ENCODE peak calls at places on chromosomes 13 and 19, in ten cellular contexts. N is cardiac muscle cell; S is H9; B is hepatocyte; Q is aorta; X is ovary; W is GM23338; Y is PC-3; F is HL-60; Z is CD8-positive, alpha-beta memory T cell. A is an unnamed sample.

GRCh38 chr13:23753523-23753922 is 135.7 kb downstream of the MIPEP start:
- DNase-seq in B (peak; percentile 68), F (no peak), S (no peak), X (no peak), N (no peak), Z (no peak), Q (no peak), Y (peak; percentile 86), W (peak; percentile 31), A (no peak)

GRCh38 chr19:19406878-19407639 is 1.6 kb downstream of the GATAD2A start:
- DNase-seq in X (no peak), F (peak; percentile 67), Z (peak; percentile 40), Q (no peak), W (no peak), S (no peak), N (no peak), Y (peak; percentile 61), B (peak; percentile 72), A (peak; percentile 52)

GRCh38 chr19:14409157-14410053 is 9.7 kb downstream of the DDX39A start:
- DNase-seq in F (no peak), S (no peak), W (no peak), Q (no peak), B (no peak), X (no peak), N (no peak), Z (no peak), Y (no peak), A (no peak)

GRCh38 chr13:95601216-95601615 is 43.3 kb downstream of the DZIP1 start:
- DNase-seq in X (no peak), Z (no peak), Q (no peak), N (no peak), B (no peak), S (no peak), F (no peak), W (no peak), Y (no peak), A (no peak)

GRCh38 chr13:99310382-99311031 is 3.3 kb upstream of the GPR183 start:
- DNase-seq in F (peak; percentile 51), Y (peak; percentile 29), W (no peak), X (no peak), N (no peak), Q (no peak), Z (no peak), S (no peak), B (no peak), A (no peak)

GRCh38 chr13:113224486-113224885 is 15.1 kb downstream of the CUL4A start:
- DNase-seq in Q (no peak), Z (no peak), B (no peak), N (peak; percentile 67), F (no peak), S (no peak), X (no peak), Y (no peak), W (no peak), A (peak; percentile 2)

GRCh38 chr13:29771247-29771646 is 79.2 kb downstream of the UBL3 start:
- DNase-seq in F (no peak), Q (no peak), X (no peak), B (peak; percentile 25), S (no peak), Y (peak; percentile 70), W (peak; percentile 52), N (peak; percentile 8), Z (peak; percentile 51), A (no peak)

GRCh38 chr13:36918246-36919060 is 1.6 kb downstream of the SMAD9 start:
- DNase-seq in F (no peak), Q (no peak), S (no peak), N (peak; percentile 44), Z (no peak), X (no peak), B (no peak), W (peak; percentile 15), Y (no peak), A (peak; percentile 5)

GRCh38 chr19:3099347-3100145 is 5.4 kb downstream of the GNA11 start:
- DNase-seq in Y (no peak), N (no peak), F (no peak), W (no peak), S (no peak), B (no peak), Z (no peak), Q (peak; percentile 61), X (no peak), A (no peak)

GRCh38 chr19:52734340-52734892 is 428 bp downstream of the ZNF611 start:
- DNase-seq in N (peak; percentile 34), Z (no peak), B (peak; percentile 40), S (no peak), W (peak; percentile 39), Y (no peak), Q (peak; percentile 77), F (no peak), X (peak; percentile 61), A (no peak)

GRCh38 chr13:46893820-46894533 is 2.9 kb downstream of the HTR2A start:
- DNase-seq in W (peak; percentile 78), N (peak; percentile 79), F (peak; percentile 39), Q (peak; percentile 93), Y (peak; percentile 56), S (peak; percentile 78), X (peak; percentile 83), Z (peak; percentile 55), B (peak; percentile 87), A (no peak)

GRCh38 chr19:50362656-50363424 is 2.6 kb downstream of the NAPSA start:
- DNase-seq in Z (no peak), B (no peak), X (no peak), Q (peak; percentile 15), Y (no peak), N (peak; percentile 63), W (no peak), F (no peak), S (no peak), A (no peak)

GRCh38 chr19:6357995-6358394 is 3.3 kb upstream of the CLPP start:
- DNase-seq in F (no peak), Y (peak; percentile 55), S (no peak), N (no peak), Q (no peak), X (no peak), Z (no peak), W (no peak), B (no peak), A (no peak)

GRCh38 chr13:110643768-110644421 is 28.6 kb downstream of the NAXD start:
- DNase-seq in X (no peak), Z (no peak), N (no peak), B (no peak), S (peak; percentile 20), F (no peak), Q (no peak), Y (no peak), W (no peak), A (no peak)

GRCh38 chr13:112119192-112120030 is 52.5 kb downstream of the SOX1 start:
- DNase-seq in Y (no peak), S (no peak), B (no peak), Z (no peak), W (no peak), F (no peak), X (no peak), Q (no peak), N (no peak), A (no peak)

GRCh38 chr13:38141792-38142191 is 207.9 kb upstream of the UFM1 start:
- DNase-seq in Q (no peak), X (no peak), Z (no peak), N (no peak), W (no peak), Y (peak; percentile 45), B (no peak), S (no peak), F (no peak), A (peak; percentile 4)

GRCh38 chr13:80399340-80400163 is 58.6 kb upstream of the SPRY2 start:
- DNase-seq in B (peak; percentile 11), Y (peak; percentile 34), S (no peak), Z (no peak), F (peak; percentile 93), W (no peak), X (no peak), Q (no peak), N (no peak), A (peak; percentile 46)

GRCh38 chr13:93751117-93751516 is 524.5 kb downstream of the GPC6 start:
- DNase-seq in S (no peak), B (no peak), N (no peak), Y (no peak), W (no peak), Z (no peak), X (no peak), Q (no peak), F (no peak), A (no peak)

GRCh38 chr19:38837656-38838121 is 6.1 kb upstream of the ECH1 start:
- DNase-seq in N (no peak), Z (no peak), Y (peak; percentile 92), Q (no peak), W (no peak), S (no peak), X (no peak), B (peak; percentile 78), F (no peak), A (peak; percentile 92)
- H3K27ac ChIP-seq in N (peak overlapping the region; percentile 61), Z (no peak overlapping the region), Y (peak overlapping the region; percentile 99), Q (no peak overlapping the region), W (no peak overlapping the region), S (no peak overlapping the region), X (no peak overlapping the region), B (peak overlapping the region; percentile 99), F (no peak overlapping the region), A (peak overlapping the region; percentile 38)

DNA sequence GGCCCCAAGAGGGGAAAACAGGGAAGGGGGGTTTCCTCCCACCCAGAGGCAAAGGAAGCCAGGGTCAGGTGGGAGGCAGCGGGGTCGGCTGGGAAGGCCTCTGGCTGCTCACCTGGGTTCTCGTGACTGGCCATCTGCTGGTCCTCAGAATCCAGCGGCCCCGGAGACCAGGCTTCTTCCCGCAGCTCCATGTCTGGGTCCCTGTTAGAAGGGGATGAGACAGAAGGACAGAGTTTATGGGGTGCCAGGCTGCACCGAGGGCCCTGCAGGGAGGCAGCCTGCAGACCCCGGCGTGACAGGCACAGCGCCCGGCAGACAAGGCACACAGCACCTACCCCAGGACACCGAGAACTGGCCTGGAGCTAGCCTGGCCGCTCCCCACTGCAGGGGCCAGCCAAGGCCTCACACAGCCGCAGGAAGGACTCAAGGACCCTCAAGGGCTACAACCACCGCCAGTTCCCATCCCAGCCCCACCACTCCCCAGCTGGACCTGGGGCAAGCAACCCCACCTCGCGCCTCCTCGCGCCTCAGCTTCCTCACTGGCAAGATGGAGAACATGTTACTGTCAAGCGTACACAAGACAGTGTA is 18.0 kb downstream of the ZNF787 start:
- DNase-seq in Q (no peak), S (no peak), B (no peak), Z (no peak), W (no peak), F (no peak), Y (no peak), N (no peak), X (no peak), A (no peak)
- H3K27ac ChIP-seq in Q (no peak overlapping the region), S (no peak overlapping the region), B (no peak overlapping the region), Z (no peak overlapping the region), W (no peak overlapping the region), F (no peak overlapping the region), Y (no peak overlapping the region), N (no peak overlapping the region), X (no peak overlapping the region), A (no peak overlapping the region)

GRCh38 chr13:28753208-28753892 is 34.6 kb upstream of the SLC46A3 start:
- DNase-seq in Q (peak; percentile 79), F (no peak), N (peak; percentile 52), S (peak; percentile 79), Y (peak; percentile 92), Z (no peak), X (no peak), B (peak; percentile 79), W (peak; percentile 86), A (peak; percentile 85)
- H3K27ac ChIP-seq in Q (peak overlapping the region; percentile 82), F (no peak overlapping the region), N (peak overlapping the region; percentile 2), S (no peak overlapping the region), Y (peak overlapping the region; percentile 76), Z (no peak overlapping the region), X (no peak overlapping the region), B (peak overlapping the region; percentile 60), W (peak overlapping the region; percentile 84), A (peak overlapping the region; percentile 24)

GRCh38 chr13:48653074-48654054 is at the start of gene CYSLTR2:
- DNase-seq in Y (no peak), B (peak; percentile 55), X (no peak), S (no peak), W (peak; percentile 52), F (peak; percentile 50), Q (no peak), N (peak; percentile 9), Z (peak; percentile 77), A (peak; percentile 33)
- H3K27ac ChIP-seq in Y (no peak within 1 kb of the TSS), B (peak within 1 kb of the TSS; percentile 76), X (no peak within 1 kb of the TSS), S (no peak within 1 kb of the TSS), W (no peak within 1 kb of the TSS), F (peak within 1 kb of the TSS; percentile 48), Q (no peak within 1 kb of the TSS), N (peak within 1 kb of the TSS; percentile 12), Z (peak within 1 kb of the TSS; percentile 78), A (no peak within 1 kb of the TSS)